ENCODE peak calls at places on chromosomes 13 and 19, in six cellular contexts. One of them, this sample, is unnamed.

GRCh38 chr19:2609389-2610116 is 92.9 kb downstream of the GNG7 start:
- DNase-seq in H9: no peak
- DNase-seq in neuronal stem cell: no peak
- DNase-seq in H1: no peak
- DNase-seq in trophoblast cell: no peak
- DNase-seq in mesenchymal stem cell: no peak
- DNase-seq in this sample: no peak

GRCh38 chr13:98897706-98898105 is 80.2 kb downstream of the DOCK9 start:
- DNase-seq in H9: no peak
- DNase-seq in neuronal stem cell: no peak
- DNase-seq in H1: no peak
- DNase-seq in trophoblast cell: peak; percentile 65
- DNase-seq in mesenchymal stem cell: no peak
- DNase-seq in this sample: no peak

GRCh38 chr19:610801-611505 is 21.3 kb downstream of the HCN2 start:
- DNase-seq in H9: no peak
- DNase-seq in neuronal stem cell: no peak
- DNase-seq in H1: no peak
- DNase-seq in trophoblast cell: no peak
- DNase-seq in mesenchymal stem cell: peak; percentile 66
- DNase-seq in this sample: peak; percentile 76

GRCh38 chr19:35641515-35642151 is at the start of gene ETV2:
- DNase-seq in H9: peak; percentile 89
- DNase-seq in neuronal stem cell: no peak
- DNase-seq in H1: peak; percentile 80
- DNase-seq in trophoblast cell: no peak
- DNase-seq in mesenchymal stem cell: peak; percentile 35
- DNase-seq in this sample: peak; percentile 42

GRCh38 chr13:51158365-51158764 is 47.3 kb upstream of the C13orf42 start:
- DNase-seq in H9: peak; percentile 62
- DNase-seq in neuronal stem cell: no peak
- DNase-seq in H1: peak; percentile 47
- DNase-seq in trophoblast cell: no peak
- DNase-seq in mesenchymal stem cell: no peak
- DNase-seq in this sample: no peak

GRCh38 chr19:3710265-3710812 is 2.2 kb downstream of the TJP3 start:
- DNase-seq in H9: peak; percentile 63
- DNase-seq in neuronal stem cell: no peak
- DNase-seq in H1: peak; percentile 65
- DNase-seq in trophoblast cell: peak; percentile 46
- DNase-seq in mesenchymal stem cell: peak; percentile 40
- DNase-seq in this sample: peak; percentile 43

GRCh38 chr13:32309812-32310706 is 5.1 kb downstream of the ZAR1L start:
- DNase-seq in H9: peak; percentile 32
- DNase-seq in neuronal stem cell: peak; percentile 41
- DNase-seq in H1: peak; percentile 47
- DNase-seq in trophoblast cell: peak; percentile 16
- DNase-seq in mesenchymal stem cell: peak; percentile 65
- DNase-seq in this sample: peak; percentile 72

GRCh38 chr19:47231215-47232054 is 436 bp upstream of the BBC3 start:
- DNase-seq in H9: peak; percentile 93
- DNase-seq in neuronal stem cell: peak; percentile 75
- DNase-seq in H1: peak; percentile 86
- DNase-seq in trophoblast cell: peak; percentile 66
- DNase-seq in mesenchymal stem cell: peak; percentile 95
- DNase-seq in this sample: peak; percentile 90

GRCh38 chr13:98411617-98412310 is 165.1 kb downstream of the STK24 start:
- DNase-seq in H9: no peak
- DNase-seq in neuronal stem cell: no peak
- DNase-seq in H1: no peak
- DNase-seq in trophoblast cell: peak; percentile 13
- DNase-seq in mesenchymal stem cell: no peak
- DNase-seq in this sample: no peak

GRCh38 chr13:36059366-36059765 is 71.8 kb downstream of the DCLK1 start:
- DNase-seq in H9: no peak
- DNase-seq in neuronal stem cell: no peak
- DNase-seq in H1: no peak
- DNase-seq in trophoblast cell: no peak
- DNase-seq in mesenchymal stem cell: no peak
- DNase-seq in this sample: no peak

GRCh38 chr13:100673376-100673830 is 1.2 kb downstream of the TMTC4 start:
- DNase-seq in H9: peak; percentile 47
- DNase-seq in neuronal stem cell: no peak
- DNase-seq in H1: peak; percentile 54
- DNase-seq in trophoblast cell: no peak
- DNase-seq in mesenchymal stem cell: no peak
- DNase-seq in this sample: no peak

GRCh38 chr13:108897955-108898354 is 268.5 kb downstream of the MYO16 start:
- DNase-seq in H9: no peak
- DNase-seq in neuronal stem cell: no peak
- DNase-seq in H1: no peak
- DNase-seq in trophoblast cell: no peak
- DNase-seq in mesenchymal stem cell: no peak
- DNase-seq in this sample: peak; percentile 15

GRCh38 chr19:3115916-3116602 is 19.8 kb upstream of the GNA15 start:
- DNase-seq in H9: peak; percentile 78
- DNase-seq in neuronal stem cell: no peak
- DNase-seq in H1: no peak
- DNase-seq in trophoblast cell: peak; percentile 82
- DNase-seq in mesenchymal stem cell: no peak
- DNase-seq in this sample: no peak

GRCh38 chr19:44865196-44865767 is 19.2 kb downstream of the NECTIN2 start:
- DNase-seq in H9: no peak
- DNase-seq in neuronal stem cell: no peak
- DNase-seq in H1: no peak
- DNase-seq in trophoblast cell: no peak
- DNase-seq in mesenchymal stem cell: no peak
- DNase-seq in this sample: no peak

GRCh38 chr13:73440296-73440895 is 381.6 kb downstream of the KLF5 start:
- DNase-seq in H9: no peak
- DNase-seq in neuronal stem cell: no peak
- DNase-seq in H1: no peak
- DNase-seq in trophoblast cell: no peak
- DNase-seq in mesenchymal stem cell: peak; percentile 27
- DNase-seq in this sample: no peak

GRCh38 chr19:46035986-46036744 is 4.6 kb downstream of the IGFL4 start:
- DNase-seq in H9: no peak
- DNase-seq in neuronal stem cell: no peak
- DNase-seq in H1: no peak
- DNase-seq in trophoblast cell: no peak
- DNase-seq in mesenchymal stem cell: no peak
- DNase-seq in this sample: no peak

GRCh38 chr13:99275093-99275469 is 16.9 kb upstream of the GPR18 start:
- DNase-seq in H9: no peak
- DNase-seq in neuronal stem cell: no peak
- DNase-seq in H1: no peak
- DNase-seq in trophoblast cell: no peak
- DNase-seq in mesenchymal stem cell: peak; percentile 34
- DNase-seq in this sample: peak; percentile 84

GRCh38 chr13:35731471-35731870 is 255.0 kb upstream of the MAB21L1 start:
- DNase-seq in H9: no peak
- DNase-seq in neuronal stem cell: no peak
- DNase-seq in H1: no peak
- DNase-seq in trophoblast cell: no peak
- DNase-seq in mesenchymal stem cell: no peak
- DNase-seq in this sample: no peak

GRCh38 chr13:38767506-38768265 is 80.8 kb downstream of the FREM2 start:
- DNase-seq in H9: no peak
- DNase-seq in neuronal stem cell: no peak
- DNase-seq in H1: no peak
- DNase-seq in trophoblast cell: no peak
- DNase-seq in mesenchymal stem cell: no peak
- DNase-seq in this sample: no peak

GRCh38 chr19:17424743-17425365 is 5.0 kb downstream of the MVB12A start:
- DNase-seq in H9: peak; percentile 90
- DNase-seq in neuronal stem cell: peak; percentile 76
- DNase-seq in H1: peak; percentile 91
- DNase-seq in trophoblast cell: peak; percentile 27
- DNase-seq in mesenchymal stem cell: peak; percentile 66
- DNase-seq in this sample: peak; percentile 23

GRCh38 chr13:104831823-104832222 is 1703.6 kb downstream of the EFNB2 start:
- DNase-seq in H9: no peak
- DNase-seq in neuronal stem cell: no peak
- DNase-seq in H1: no peak
- DNase-seq in trophoblast cell: no peak
- DNase-seq in mesenchymal stem cell: no peak
- DNase-seq in this sample: no peak

GRCh38 chr13:49326222-49326917 is 78.6 kb downstream of the CDADC1 start:
- DNase-seq in H9: no peak
- DNase-seq in neuronal stem cell: no peak
- DNase-seq in H1: no peak
- DNase-seq in trophoblast cell: no peak
- DNase-seq in mesenchymal stem cell: no peak
- DNase-seq in this sample: no peak

GRCh38 chr19:29431332-29431731 is 94.5 kb upstream of the VSTM2B start:
- DNase-seq in H9: no peak
- DNase-seq in neuronal stem cell: no peak
- DNase-seq in H1: no peak
- DNase-seq in trophoblast cell: no peak
- DNase-seq in mesenchymal stem cell: no peak
- DNase-seq in this sample: no peak

GRCh38 chr19:3310280-3310679 is 56.1 kb upstream of the NFIC start:
- DNase-seq in H9: no peak
- DNase-seq in neuronal stem cell: no peak
- DNase-seq in H1: no peak
- DNase-seq in trophoblast cell: no peak
- DNase-seq in mesenchymal stem cell: no peak
- DNase-seq in this sample: no peak

GRCh38 chr19:36093146-36093662 is 17.7 kb upstream of the OVOL3 start:
- DNase-seq in H9: no peak
- DNase-seq in neuronal stem cell: no peak
- DNase-seq in H1: no peak
- DNase-seq in trophoblast cell: no peak
- DNase-seq in mesenchymal stem cell: no peak
- DNase-seq in this sample: no peak

GRCh38 chr19:40719414-40719894 is 2.5 kb downstream of the ITPKC start:
- DNase-seq in H9: no peak
- DNase-seq in neuronal stem cell: no peak
- DNase-seq in H1: no peak
- DNase-seq in trophoblast cell: peak; percentile 41
- DNase-seq in mesenchymal stem cell: peak; percentile 11
- DNase-seq in this sample: no peak

GRCh38 chr13:53601181-53601580 is 572.6 kb downstream of the OLFM4 start:
- DNase-seq in H9: no peak
- DNase-seq in neuronal stem cell: no peak
- DNase-seq in H1: no peak
- DNase-seq in trophoblast cell: no peak
- DNase-seq in mesenchymal stem cell: peak; percentile 9
- DNase-seq in this sample: no peak

GRCh38 chr19:44712864-44713515 is 14.0 kb downstream of the CEACAM16 start:
- DNase-seq in H9: no peak
- DNase-seq in neuronal stem cell: no peak
- DNase-seq in H1: no peak
- DNase-seq in trophoblast cell: no peak
- DNase-seq in mesenchymal stem cell: peak; percentile 26
- DNase-seq in this sample: no peak

DNA sequence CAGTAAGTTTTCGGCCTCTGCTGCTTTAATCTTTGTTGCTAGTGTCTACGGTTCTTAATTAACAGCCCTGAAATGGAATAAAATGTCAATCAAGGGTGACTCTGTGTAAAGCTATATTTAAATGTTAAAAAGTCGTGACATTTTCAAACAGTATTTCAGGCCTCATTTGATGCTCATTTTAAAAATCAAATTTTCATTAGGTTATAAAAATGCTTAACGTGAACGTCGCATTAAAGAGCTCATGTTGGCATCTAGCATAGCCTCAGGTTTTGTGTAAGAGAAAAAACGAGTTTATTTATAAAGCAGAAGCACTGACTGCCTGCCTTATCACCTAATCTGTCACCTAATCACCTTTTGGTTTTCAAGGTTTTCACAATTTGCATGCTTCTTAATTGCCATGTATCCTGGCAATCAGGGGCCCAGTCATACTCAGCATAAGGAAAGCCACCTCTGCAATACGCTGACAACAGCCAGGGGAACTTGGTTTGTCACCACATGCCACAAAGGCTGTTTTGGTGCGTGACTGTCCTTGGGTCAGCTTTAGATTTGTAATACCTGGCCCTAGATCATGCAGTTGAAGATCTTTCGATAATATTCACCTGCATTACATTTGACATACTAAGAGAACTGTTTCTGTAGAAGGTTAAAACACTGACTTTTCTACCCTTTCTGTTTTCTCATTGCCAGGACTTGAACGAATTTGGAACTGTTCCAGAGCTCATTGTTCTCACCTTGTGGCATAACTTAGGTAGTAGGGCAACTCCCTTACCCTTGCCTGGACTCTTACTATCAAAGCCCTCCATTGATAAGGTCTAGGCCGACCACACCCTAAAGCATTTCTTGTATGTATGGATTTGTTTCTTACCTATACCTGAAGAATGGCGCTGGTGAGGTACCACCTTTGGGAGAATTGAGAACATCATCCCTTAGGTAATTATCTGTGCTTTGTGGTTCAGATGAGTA is 112.5 kb downstream of the TEX26 start:
- DNase-seq in H9: no peak
- DNase-seq in neuronal stem cell: no peak
- DNase-seq in H1: no peak
- DNase-seq in trophoblast cell: peak; percentile 37
- DNase-seq in mesenchymal stem cell: peak; percentile 21
- DNase-seq in this sample: no peak
- H3K4me2 ChIP-seq in H9: no peak overlapping the region
- H3K4me2 ChIP-seq in neuronal stem cell: no peak overlapping the region
- H3K4me2 ChIP-seq in H1: no peak overlapping the region
- H3K4me2 ChIP-seq in trophoblast cell: peak overlapping the region; percentile 31
- H3K4me2 ChIP-seq in mesenchymal stem cell: no peak overlapping the region
- H3K4me2 ChIP-seq in this sample: peak overlapping the region; percentile 75

GRCh38 chr19:16076958-16077611 is 790 bp downstream of the TPM4 start:
- DNase-seq in H9: no peak
- DNase-seq in neuronal stem cell: no peak
- DNase-seq in H1: peak; percentile 65
- DNase-seq in trophoblast cell: no peak
- DNase-seq in mesenchymal stem cell: no peak
- DNase-seq in this sample: no peak
- H4K91ac ChIP-seq in H9: peak overlapping the region; percentile 60
- H4K91ac ChIP-seq in neuronal stem cell: no peak overlapping the region
- H4K91ac ChIP-seq in H1: peak overlapping the region; percentile 2
- H4K91ac ChIP-seq in trophoblast cell: peak overlapping the region; percentile 88
- H4K91ac ChIP-seq in mesenchymal stem cell: peak overlapping the region; percentile 100
- H4K91ac ChIP-seq in this sample: peak overlapping the region; percentile 97

GRCh38 chr19:6275170-6275744 is 4.5 kb downstream of the MLLT1 start:
- DNase-seq in H9: no peak
- DNase-seq in neuronal stem cell: no peak
- DNase-seq in H1: no peak
- DNase-seq in trophoblast cell: no peak
- DNase-seq in mesenchymal stem cell: no peak
- DNase-seq in this sample: no peak
- H3K4me2 ChIP-seq in H9: no peak overlapping the region
- H3K4me2 ChIP-seq in neuronal stem cell: no peak overlapping the region
- H3K4me2 ChIP-seq in H1: no peak overlapping the region
- H3K4me2 ChIP-seq in trophoblast cell: no peak overlapping the region
- H3K4me2 ChIP-seq in mesenchymal stem cell: no peak overlapping the region
- H3K4me2 ChIP-seq in this sample: no peak overlapping the region

DNA sequence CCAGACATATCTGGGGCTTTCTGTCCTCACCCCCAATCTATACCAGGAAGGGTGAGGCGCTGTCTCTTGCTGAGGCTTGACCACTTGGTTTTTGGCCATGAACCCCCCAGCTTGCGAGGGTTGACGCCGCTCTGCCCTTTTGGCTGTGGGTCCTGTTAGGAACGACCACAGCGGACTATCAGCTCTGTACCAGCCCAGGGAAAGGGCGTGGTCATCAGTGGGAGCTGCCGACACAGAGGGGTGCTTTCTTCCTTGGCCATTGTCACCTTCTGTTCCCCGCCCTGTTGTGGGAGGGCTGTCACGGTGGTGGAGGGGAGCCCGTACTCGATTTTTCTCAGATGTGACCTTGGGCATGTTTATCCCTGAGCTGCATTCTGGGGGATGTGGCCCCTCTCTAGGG is 5.7 kb downstream of the DCAF15 start:
- DNase-seq in H9: no peak
- DNase-seq in neuronal stem cell: no peak
- DNase-seq in H1: no peak
- DNase-seq in trophoblast cell: no peak
- DNase-seq in mesenchymal stem cell: no peak
- DNase-seq in this sample: no peak
- H4K91ac ChIP-seq in H9: no peak overlapping the region
- H4K91ac ChIP-seq in neuronal stem cell: no peak overlapping the region
- H4K91ac ChIP-seq in H1: no peak overlapping the region
- H4K91ac ChIP-seq in trophoblast cell: no peak overlapping the region
- H4K91ac ChIP-seq in mesenchymal stem cell: no peak overlapping the region
- H4K91ac ChIP-seq in this sample: no peak overlapping the region